ENCODE peak calls at places on chromosomes 11 and 22, in six cellular contexts. S, N, Q, Z, B and A are unnamed samples.

GRCh38 chr11:93747122-93747521 is 5.7 kb downstream of the C11orf54 start:
- DNase-seq in S (no peak), N (no peak), Q (no peak), Z (no peak), B (no peak), A (no peak)

GRCh38 chr11:120383518-120384155 is 47.4 kb downstream of the ARHGEF12 start:
- DNase-seq in S (no peak), N (no peak), Q (no peak), Z (no peak), B (no peak), A (no peak)

GRCh38 chr11:64251722-64251985 is 324 bp downstream of the PLCB3 start:
- DNase-seq in S (no peak), N (no peak), Q (no peak), Z (no peak), B (no peak), A (no peak)

GRCh38 chr11:11667056-11667455 is 45.3 kb upstream of the GALNT18 start:
- DNase-seq in S (no peak), N (no peak), Q (no peak), Z (no peak), B (no peak), A (no peak)

GRCh38 chr11:80595011-80595410 is 1154.2 kb upstream of the TENM4 start:
- DNase-seq in S (no peak), N (no peak), Q (no peak), Z (no peak), B (no peak), A (no peak)

GRCh38 chr11:36702330-36703054 is 104.5 kb upstream of the RAG2 start:
- DNase-seq in S (peak), N (no peak), Q (no peak), Z (peak), B (peak), A (peak)

GRCh38 chr22:49216579-49216978 is 611.1 kb downstream of the BRD1 start:
- DNase-seq in S (no peak), N (no peak), Q (no peak), Z (no peak), B (no peak), A (no peak)

GRCh38 chr11:61787928-61788491 is 4.4 kb downstream of the TMEM258 start:
- DNase-seq in S (peak), N (no peak), Q (peak), Z (no peak), B (no peak), A (peak)

GRCh38 chr11:24496371-24496727 is 504 bp upstream of the LUZP2 start:
- DNase-seq in S (no peak), N (no peak), Q (no peak), Z (no peak), B (no peak), A (no peak)

GRCh38 chr11:46202696-46203391 is 74.6 kb upstream of the CREB3L1 start:
- DNase-seq in S (no peak), N (no peak), Q (no peak), Z (no peak), B (no peak), A (no peak)

GRCh38 chr11:92149996-92150395 is 74.6 kb upstream of the FAT3 start:
- DNase-seq in S (no peak), N (no peak), Q (no peak), Z (no peak), B (no peak), A (no peak)

GRCh38 chr11:2312232-2313042 is 10.6 kb downstream of the TSPAN32 start:
- DNase-seq in S (peak), N (no peak), Q (no peak), Z (no peak), B (no peak), A (no peak)

GRCh38 chr22:22666307-22667091 is 22.1 kb downstream of the GGTLC2 start:
- DNase-seq in S (peak), N (peak), Q (no peak), Z (no peak), B (no peak), A (no peak)

GRCh38 chr22:17964153-17964552 is 60.2 kb downstream of the MICAL3 start:
- DNase-seq in S (no peak), N (no peak), Q (no peak), Z (no peak), B (no peak), A (no peak)

GRCh38 chr11:20584093-20584774 is 15.2 kb upstream of the SLC6A5 start:
- DNase-seq in S (no peak), N (no peak), Q (no peak), Z (no peak), B (no peak), A (no peak)

GRCh38 chr11:130804306-130805077 is 111.8 kb downstream of the SNX19 start:
- DNase-seq in S (no peak), N (no peak), Q (no peak), Z (no peak), B (no peak), A (no peak)

GRCh38 chr22:24357547-24357946 is 69.9 kb upstream of the ADORA2A start:
- DNase-seq in S (no peak), N (no peak), Q (no peak), Z (no peak), B (no peak), A (no peak)

GRCh38 chr11:80722616-80723015 is 1281.8 kb upstream of the TENM4 start:
- DNase-seq in S (no peak), N (no peak), Q (no peak), Z (no peak), B (no peak), A (no peak)

GRCh38 chr22:22073769-22074561 is 91.4 kb upstream of the TOP3B start:
- DNase-seq in S (no peak), N (no peak), Q (no peak), Z (no peak), B (no peak), A (no peak)

GRCh38 chr22:44351685-44352377 is 39.1 kb upstream of the SHISAL1 start:
- DNase-seq in S (peak), N (no peak), Q (no peak), Z (no peak), B (no peak), A (peak)

GRCh38 chr11:69120096-69120875 is 35.4 kb upstream of the SMIM38 start:
- DNase-seq in S (peak), N (no peak), Q (no peak), Z (no peak), B (no peak), A (no peak)

GRCh38 chr11:67416416-67417335 is 1.2 kb downstream of the CARNS1 start:
- DNase-seq in S (no peak), N (peak), Q (peak), Z (no peak), B (no peak), A (peak)

GRCh38 chr11:56855217-56855616 is 106.7 kb upstream of the OR9G4 start:
- DNase-seq in S (no peak), N (peak), Q (no peak), Z (no peak), B (no peak), A (no peak)

GRCh38 chr22:23261900-23262450 is 81.7 kb downstream of the BCR start:
- DNase-seq in S (no peak), N (no peak), Q (no peak), Z (no peak), B (no peak), A (no peak)

GRCh38 chr11:6586434-6587359 is 16.7 kb downstream of the RRP8 start:
- DNase-seq in S (peak), N (no peak), Q (no peak), Z (no peak), B (no peak), A (peak)

GRCh38 chr11:121889168-121889567 is 226.8 kb downstream of the BLID start:
- DNase-seq in S (no peak), N (no peak), Q (no peak), Z (no peak), B (no peak), A (no peak)

GRCh38 chr22:21025266-21025665 is 7.1 kb downstream of the SLC7A4 start:
- DNase-seq in S (peak), N (no peak), Q (no peak), Z (no peak), B (no peak), A (no peak)

GRCh38 chr22:30605449-30606110 is 1.4 kb upstream of the TCN2 start:
- DNase-seq in S (peak), N (peak), Q (no peak), Z (no peak), B (peak), A (peak)

GRCh38 chr11:86818466-86819282 is 18.3 kb downstream of the PRSS23 start:
- DNase-seq in S (peak), N (no peak), Q (peak), Z (no peak), B (peak), A (peak)

GRCh38 chr22:41619979-41620645 is 731 bp downstream of the DESI1 start:
- DNase-seq in S (peak), N (peak), Q (no peak), Z (no peak), B (peak), A (no peak)

GRCh38 chr11:1964955-1965354 is 17.8 kb downstream of the MRPL23 start:
- DNase-seq in S (no peak), N (no peak), Q (no peak), Z (no peak), B (no peak), A (no peak)

GRCh38 chr11:33667819-33668467 is 32.7 kb downstream of the C11orf91 start:
- DNase-seq in S (no peak), N (no peak), Q (no peak), Z (no peak), B (peak), A (no peak)

GRCh38 chr11:85799142-85799541 is 11.8 kb downstream of the SYTL2 start:
- DNase-seq in S (no peak), N (no peak), Q (no peak), Z (no peak), B (no peak), A (no peak)

GRCh38 chr11:105046898-105047579 is 1.9 kb upstream of the CARD16 start:
- DNase-seq in S (no peak), N (no peak), Q (no peak), Z (no peak), B (no peak), A (no peak)